ENCODE peak calls at places on chromosome 7, in four cellular contexts. One of them, this sample, is unnamed. For H3K36me3, the result is how much of the 10 kb centered on the place peaks cover.

GRCh38 chr7:117715784-117716445 is 157.3 kb downstream of the CTTNBP2 start:
- DNase-seq in heart right ventricle: no peak
- DNase-seq in GM23248: peak
- DNase-seq in thoracic aorta: no peak
- DNase-seq in this sample: peak

GRCh38 chr7:99365318-99366141 is 9.0 kb upstream of the ARPC1B start:
- DNase-seq in thoracic aorta: no peak
- DNase-seq in heart right ventricle: peak
- DNase-seq in GM23248: peak
- DNase-seq in this sample: peak

GRCh38 chr7:143038635-143039034 is 11.7 kb upstream of the OR9A2 start:
- DNase-seq in GM23248: no peak
- DNase-seq in thoracic aorta: no peak
- DNase-seq in heart right ventricle: no peak
- DNase-seq in this sample: no peak

GRCh38 chr7:69219381-69219780 is 378.9 kb upstream of the AUTS2 start:
- DNase-seq in GM23248: no peak
- DNase-seq in heart right ventricle: no peak
- DNase-seq in thoracic aorta: no peak
- DNase-seq in this sample: no peak

GRCh38 chr7:116671681-116672595 is at the start of gene MET:
- DNase-seq in GM23248: peak
- DNase-seq in thoracic aorta: peak
- DNase-seq in heart right ventricle: peak
- DNase-seq in this sample: peak

GRCh38 chr7:137652721-137653120 is 194.1 kb downstream of the DGKI start:
- DNase-seq in thoracic aorta: no peak
- DNase-seq in GM23248: peak
- DNase-seq in heart right ventricle: no peak
- DNase-seq in this sample: peak

GRCh38 chr7:2530076-2530967 is 10.7 kb downstream of the LFNG start:
- DNase-seq in GM23248: peak
- DNase-seq in heart right ventricle: peak
- DNase-seq in thoracic aorta: no peak
- DNase-seq in this sample: no peak

GRCh38 chr7:26490631-26491624 is 199.3 kb downstream of the SNX10 start:
- DNase-seq in heart right ventricle: no peak
- DNase-seq in GM23248: no peak
- DNase-seq in thoracic aorta: no peak
- DNase-seq in this sample: no peak

GRCh38 chr7:76267835-76268183 is 34.7 kb upstream of the HSPB1 start:
- DNase-seq in thoracic aorta: no peak
- DNase-seq in heart right ventricle: no peak
- DNase-seq in GM23248: no peak
- DNase-seq in this sample: no peak

GRCh38 chr7:74284781-74285259 is 4.4 kb upstream of the CLIP2 start:
- DNase-seq in heart right ventricle: no peak
- DNase-seq in thoracic aorta: no peak
- DNase-seq in GM23248: no peak
- DNase-seq in this sample: no peak

GRCh38 chr7:106679153-106679931 is 18.4 kb upstream of the CCDC71L start:
- DNase-seq in GM23248: peak
- DNase-seq in thoracic aorta: no peak
- DNase-seq in heart right ventricle: no peak
- DNase-seq in this sample: peak

GRCh38 chr7:55019329-55019690 is 493 bp downstream of the EGFR start:
- DNase-seq in GM23248: peak
- DNase-seq in heart right ventricle: peak
- DNase-seq in thoracic aorta: no peak
- DNase-seq in this sample: peak

GRCh38 chr7:132527467-132528410 is 48.5 kb downstream of the PLXNA4 start:
- DNase-seq in heart right ventricle: no peak
- DNase-seq in thoracic aorta: no peak
- DNase-seq in GM23248: no peak
- DNase-seq in this sample: no peak

GRCh38 chr7:51311166-51311565 is 5.4 kb downstream of the COBL start:
- DNase-seq in heart right ventricle: no peak
- DNase-seq in GM23248: no peak
- DNase-seq in thoracic aorta: no peak
- DNase-seq in this sample: no peak

GRCh38 chr7:148911626-148912025 is 27.5 kb upstream of the EZH2 start:
- DNase-seq in heart right ventricle: no peak
- DNase-seq in thoracic aorta: no peak
- DNase-seq in GM23248: no peak
- DNase-seq in this sample: no peak

GRCh38 chr7:2553108-2553507 is 2.2 kb downstream of the BRAT1 start:
- DNase-seq in thoracic aorta: no peak
- DNase-seq in GM23248: no peak
- DNase-seq in heart right ventricle: no peak
- DNase-seq in this sample: no peak

GRCh38 chr7:131769241-131769640 is 212.8 kb upstream of the PODXL start:
- DNase-seq in GM23248: peak
- DNase-seq in heart right ventricle: no peak
- DNase-seq in thoracic aorta: no peak
- DNase-seq in this sample: no peak

DNA sequence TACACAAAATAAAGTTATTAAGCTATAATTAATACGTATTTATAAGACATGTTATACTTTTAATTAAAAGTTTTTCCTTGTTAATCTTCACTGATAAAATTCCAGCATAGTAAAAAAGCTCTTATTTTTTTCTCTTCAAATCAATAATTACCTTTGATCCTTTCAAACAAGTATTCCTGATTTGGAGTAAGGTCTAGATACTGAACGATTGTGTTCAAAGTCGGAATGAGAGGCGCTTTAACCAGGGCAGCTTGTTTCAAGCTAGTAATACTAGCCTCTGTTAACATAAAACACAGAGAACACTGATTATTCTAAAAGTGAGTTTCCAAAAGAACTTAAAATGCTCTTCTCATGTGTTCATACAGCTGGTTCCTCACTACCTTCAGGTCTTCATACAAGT is 27.0 kb downstream of the TMEM209 start:
- DNase-seq in thoracic aorta: no peak
- DNase-seq in GM23248: no peak
- DNase-seq in heart right ventricle: no peak
- DNase-seq in this sample: no peak
- H3K36me3 ChIP-seq in thoracic aorta: under half
- H3K36me3 ChIP-seq in GM23248: under half
- H3K36me3 ChIP-seq in heart right ventricle: half or more
- H3K36me3 ChIP-seq in this sample: half or more

GRCh38 chr7:16098585-16099179 is 322.7 kb downstream of the CRPPA start:
- DNase-seq in thoracic aorta: no peak
- DNase-seq in GM23248: peak
- DNase-seq in heart right ventricle: no peak
- DNase-seq in this sample: peak
- H3K4me3 ChIP-seq in thoracic aorta: no peak
- H3K4me3 ChIP-seq in GM23248: no peak
- H3K4me3 ChIP-seq in heart right ventricle: no peak
- H3K4me3 ChIP-seq in this sample: no peak

DNA sequence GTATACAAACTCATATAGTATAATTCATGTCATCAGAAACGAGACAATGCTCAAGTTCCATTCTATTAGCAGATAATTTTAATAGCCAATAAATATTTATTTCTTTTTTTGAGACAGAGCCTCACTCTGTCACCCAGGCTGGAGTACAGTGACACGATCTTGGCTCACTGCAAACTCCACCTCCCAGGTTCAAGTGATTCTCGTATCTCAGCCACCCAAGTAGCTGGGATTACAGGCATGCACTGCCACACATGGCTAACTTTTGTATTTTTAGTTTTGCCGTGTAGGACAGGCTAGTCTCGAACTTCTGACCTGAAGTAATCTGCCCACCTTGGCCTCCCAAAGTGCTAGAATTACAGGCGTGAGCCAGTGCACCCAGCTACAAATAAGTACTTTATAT is 45.7 kb downstream of the ORC5 start:
- DNase-seq in GM23248: no peak
- DNase-seq in heart right ventricle: no peak
- DNase-seq in thoracic aorta: no peak
- DNase-seq in this sample: no peak
- H3K36me3 ChIP-seq in GM23248: under half
- H3K36me3 ChIP-seq in heart right ventricle: half or more
- H3K36me3 ChIP-seq in thoracic aorta: under half
- H3K36me3 ChIP-seq in this sample: under half

GRCh38 chr7:20216637-20217036 is 547 bp downstream of the MACC1 start:
- DNase-seq in thoracic aorta: no peak
- DNase-seq in heart right ventricle: no peak
- DNase-seq in GM23248: no peak
- DNase-seq in this sample: no peak

GRCh38 chr7:20213378-20213777 is 3.8 kb downstream of the MACC1 start:
- DNase-seq in heart right ventricle: no peak
- DNase-seq in thoracic aorta: no peak
- DNase-seq in GM23248: no peak
- DNase-seq in this sample: no peak

GRCh38 chr7:20217193-20217948 is at the start of gene MACC1:
- DNase-seq in GM23248: no peak
- DNase-seq in thoracic aorta: no peak
- DNase-seq in heart right ventricle: no peak
- DNase-seq in this sample: no peak

GRCh38 chr7:20214132-20214531 is 3.1 kb downstream of the MACC1 start:
- DNase-seq in GM23248: no peak
- DNase-seq in thoracic aorta: no peak
- DNase-seq in heart right ventricle: no peak
- DNase-seq in this sample: no peak

GRCh38 chr7:20214787-20215669 is 2.2 kb downstream of the MACC1 start:
- DNase-seq in thoracic aorta: no peak
- DNase-seq in GM23248: no peak
- DNase-seq in heart right ventricle: no peak
- DNase-seq in this sample: no peak
- H3K4me3 ChIP-seq in thoracic aorta: no peak
- H3K4me3 ChIP-seq in GM23248: no peak
- H3K4me3 ChIP-seq in heart right ventricle: no peak
- H3K4me3 ChIP-seq in this sample: no peak

GRCh38 chr7:101959342-101959741 is 141.9 kb downstream of the CUX1 start:
- DNase-seq in GM23248: no peak
- DNase-seq in thoracic aorta: no peak
- DNase-seq in heart right ventricle: no peak
- DNase-seq in this sample: no peak
- H3K36me3 ChIP-seq in GM23248: under half
- H3K36me3 ChIP-seq in thoracic aorta: under half
- H3K36me3 ChIP-seq in heart right ventricle: under half
- H3K36me3 ChIP-seq in this sample: under half

DNA sequence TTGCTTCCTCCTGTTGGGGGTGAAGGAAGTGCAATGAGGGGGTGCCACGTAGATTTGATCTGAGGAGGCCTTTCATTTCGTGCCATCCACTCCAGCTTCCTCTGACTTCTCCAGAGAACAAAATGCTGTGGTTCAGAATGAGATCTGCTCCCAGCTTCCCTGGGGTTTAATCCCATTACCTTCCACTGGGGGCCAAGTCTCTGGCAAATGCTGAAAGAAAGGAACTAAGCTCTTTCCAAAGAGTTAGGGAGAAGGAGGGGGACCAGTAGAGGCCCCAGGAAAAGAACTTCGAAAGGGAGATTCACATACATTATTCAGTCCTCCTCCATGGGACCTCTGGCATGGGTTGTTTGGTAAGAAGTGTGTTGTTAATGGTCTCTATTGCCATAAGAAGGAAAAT is 727.0 kb downstream of the TYW1 start:
- DNase-seq in thoracic aorta: no peak
- DNase-seq in heart right ventricle: no peak
- DNase-seq in GM23248: no peak
- DNase-seq in this sample: no peak
- H3K4me3 ChIP-seq in thoracic aorta: no peak
- H3K4me3 ChIP-seq in heart right ventricle: no peak
- H3K4me3 ChIP-seq in GM23248: no peak
- H3K4me3 ChIP-seq in this sample: no peak

GRCh38 chr7:140518370-140519006 is 39.2 kb upstream of the MKRN1 start:
- DNase-seq in heart right ventricle: peak
- DNase-seq in thoracic aorta: no peak
- DNase-seq in GM23248: no peak
- DNase-seq in this sample: no peak
- H3K36me3 ChIP-seq in heart right ventricle: under half
- H3K36me3 ChIP-seq in thoracic aorta: under half
- H3K36me3 ChIP-seq in GM23248: under half
- H3K36me3 ChIP-seq in this sample: under half

GRCh38 chr7:150975536-150976285 is 2.4 kb downstream of the KCNH2 start:
- DNase-seq in heart right ventricle: no peak
- DNase-seq in thoracic aorta: no peak
- DNase-seq in GM23248: no peak
- DNase-seq in this sample: no peak

GRCh38 chr7:150978136-150978789 is at the start of gene KCNH2:
- DNase-seq in thoracic aorta: no peak
- DNase-seq in GM23248: no peak
- DNase-seq in heart right ventricle: peak
- DNase-seq in this sample: peak

GRCh38 chr7:150974468-150975391 is 3.4 kb downstream of the KCNH2 start:
- DNase-seq in GM23248: peak
- DNase-seq in thoracic aorta: no peak
- DNase-seq in heart right ventricle: peak
- DNase-seq in this sample: peak

GRCh38 chr7:150977382-150978135 is 562 bp downstream of the KCNH2 start:
- DNase-seq in heart right ventricle: no peak
- DNase-seq in GM23248: no peak
- DNase-seq in thoracic aorta: no peak
- DNase-seq in this sample: no peak

GRCh38 chr7:150976529-150977381 is 1.4 kb downstream of the KCNH2 start:
- DNase-seq in heart right ventricle: peak
- DNase-seq in GM23248: no peak
- DNase-seq in thoracic aorta: no peak
- DNase-seq in this sample: no peak
- H3K4me3 ChIP-seq in heart right ventricle: peak
- H3K4me3 ChIP-seq in GM23248: no peak
- H3K4me3 ChIP-seq in thoracic aorta: no peak
- H3K4me3 ChIP-seq in this sample: no peak

DNA sequence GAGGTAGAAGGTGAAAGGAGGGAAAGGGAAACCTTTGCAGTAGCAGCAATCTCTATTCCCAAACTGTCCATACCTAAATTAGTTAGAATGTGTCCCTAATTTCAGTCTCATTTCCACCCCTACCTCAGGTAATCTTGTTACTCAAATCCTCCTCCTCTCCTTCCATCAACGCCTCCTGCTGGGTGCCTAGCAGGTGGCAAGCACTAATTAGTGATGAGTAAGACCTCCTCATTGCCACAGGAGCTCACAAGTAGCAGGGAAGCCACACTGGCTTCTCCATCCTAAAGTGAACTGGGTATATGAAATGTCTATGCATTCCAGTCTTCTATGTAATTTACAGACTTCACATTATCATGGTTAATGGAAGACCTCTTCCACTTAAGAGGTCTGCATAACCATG is 25.7 kb upstream of the FAM133B start:
- DNase-seq in thoracic aorta: no peak
- DNase-seq in heart right ventricle: no peak
- DNase-seq in GM23248: no peak
- DNase-seq in this sample: no peak
- H3K36me3 ChIP-seq in thoracic aorta: under half
- H3K36me3 ChIP-seq in heart right ventricle: under half
- H3K36me3 ChIP-seq in GM23248: under half
- H3K36me3 ChIP-seq in this sample: under half

GRCh38 chr7:83648464-83649241 is at the start of gene SEMA3E:
- DNase-seq in GM23248: peak
- DNase-seq in heart right ventricle: no peak
- DNase-seq in thoracic aorta: no peak
- DNase-seq in this sample: peak
- H3K4me3 ChIP-seq in GM23248: peak
- H3K4me3 ChIP-seq in heart right ventricle: peak
- H3K4me3 ChIP-seq in thoracic aorta: peak
- H3K4me3 ChIP-seq in this sample: peak

This sample was measured in adipocyte.